ENCODE peak calls at places on chromosomes 7 and 10, in six cellular contexts. One of them, this sample, is unnamed.

GRCh38 chr10:119346063-119346835 is 138.9 kb downstream of the GRK5 start:
- DNase-seq in breast epithelium: no peak
- DNase-seq in astrocyte of the spinal cord: no peak
- DNase-seq in DND-41: no peak
- DNase-seq in transverse colon: no peak
- DNase-seq in cardiac muscle cell: no peak
- DNase-seq in this sample: no peak

GRCh38 chr7:105765846-105766245 is 110.6 kb downstream of the ATXN7L1 start:
- DNase-seq in astrocyte of the spinal cord: no peak
- DNase-seq in cardiac muscle cell: no peak
- DNase-seq in transverse colon: no peak
- DNase-seq in breast epithelium: no peak
- DNase-seq in DND-41: no peak
- DNase-seq in this sample: peak; percentile 8

GRCh38 chr7:123122951-123123350 is 76.8 kb downstream of the SLC13A1 start:
- DNase-seq in breast epithelium: no peak
- DNase-seq in cardiac muscle cell: no peak
- DNase-seq in DND-41: no peak
- DNase-seq in transverse colon: no peak
- DNase-seq in astrocyte of the spinal cord: no peak
- DNase-seq in this sample: no peak

GRCh38 chr10:77556990-77557601 is 80.5 kb downstream of the KCNMA1 start:
- DNase-seq in DND-41: no peak
- DNase-seq in transverse colon: no peak
- DNase-seq in breast epithelium: no peak
- DNase-seq in astrocyte of the spinal cord: no peak
- DNase-seq in cardiac muscle cell: no peak
- DNase-seq in this sample: no peak

GRCh38 chr10:126904493-126904806 is 778 bp upstream of the DOCK1 start:
- DNase-seq in cardiac muscle cell: no peak
- DNase-seq in transverse colon: no peak
- DNase-seq in DND-41: no peak
- DNase-seq in astrocyte of the spinal cord: no peak
- DNase-seq in breast epithelium: peak; percentile 52
- DNase-seq in this sample: no peak

GRCh38 chr10:13707156-13707881 is 120.6 kb downstream of the PRPF18 start:
- DNase-seq in transverse colon: peak; percentile 75
- DNase-seq in breast epithelium: peak; percentile 72
- DNase-seq in DND-41: peak; percentile 65
- DNase-seq in astrocyte of the spinal cord: peak; percentile 96
- DNase-seq in cardiac muscle cell: peak; percentile 74
- DNase-seq in this sample: peak; percentile 95

GRCh38 chr10:14282271-14282670 is 48.5 kb downstream of the FRMD4A start:
- DNase-seq in DND-41: no peak
- DNase-seq in cardiac muscle cell: no peak
- DNase-seq in transverse colon: no peak
- DNase-seq in astrocyte of the spinal cord: no peak
- DNase-seq in breast epithelium: no peak
- DNase-seq in this sample: peak; percentile 13

GRCh38 chr7:95608344-95609173 is 12.2 kb upstream of the PDK4 start:
- DNase-seq in astrocyte of the spinal cord: peak; percentile 93
- DNase-seq in breast epithelium: peak; percentile 83
- DNase-seq in cardiac muscle cell: peak; percentile 91
- DNase-seq in transverse colon: peak; percentile 96
- DNase-seq in DND-41: no peak
- DNase-seq in this sample: peak; percentile 99

GRCh38 chr10:63806330-63806729 is 285.1 kb downstream of the REEP3 start:
- DNase-seq in astrocyte of the spinal cord: no peak
- DNase-seq in DND-41: no peak
- DNase-seq in breast epithelium: no peak
- DNase-seq in cardiac muscle cell: no peak
- DNase-seq in transverse colon: no peak
- DNase-seq in this sample: no peak

GRCh38 chr7:118573065-118573464 is 348.6 kb downstream of the ANKRD7 start:
- DNase-seq in astrocyte of the spinal cord: peak; percentile 39
- DNase-seq in DND-41: no peak
- DNase-seq in breast epithelium: no peak
- DNase-seq in cardiac muscle cell: no peak
- DNase-seq in transverse colon: no peak
- DNase-seq in this sample: no peak

GRCh38 chr7:497946-498655 is 21.5 kb downstream of the PDGFA start:
- DNase-seq in breast epithelium: no peak
- DNase-seq in astrocyte of the spinal cord: no peak
- DNase-seq in DND-41: no peak
- DNase-seq in transverse colon: no peak
- DNase-seq in cardiac muscle cell: no peak
- DNase-seq in this sample: no peak

GRCh38 chr10:103847346-103847745 is 8.0 kb downstream of the SH3PXD2A start:
- DNase-seq in astrocyte of the spinal cord: no peak
- DNase-seq in DND-41: no peak
- DNase-seq in transverse colon: no peak
- DNase-seq in cardiac muscle cell: no peak
- DNase-seq in breast epithelium: no peak
- DNase-seq in this sample: no peak

GRCh38 chr7:107779647-107780099 is 23.4 kb downstream of the SLC26A3 start:
- DNase-seq in breast epithelium: no peak
- DNase-seq in cardiac muscle cell: no peak
- DNase-seq in astrocyte of the spinal cord: no peak
- DNase-seq in DND-41: no peak
- DNase-seq in transverse colon: peak; percentile 47
- DNase-seq in this sample: no peak

GRCh38 chr10:128178319-128178937 is 52.2 kb upstream of the MKI67 start:
- DNase-seq in transverse colon: peak; percentile 24
- DNase-seq in DND-41: peak; percentile 73
- DNase-seq in cardiac muscle cell: peak; percentile 38
- DNase-seq in breast epithelium: no peak
- DNase-seq in astrocyte of the spinal cord: no peak
- DNase-seq in this sample: peak; percentile 14

GRCh38 chr10:62853710-62854109 is 37.5 kb upstream of the EGR2 start:
- DNase-seq in breast epithelium: no peak
- DNase-seq in cardiac muscle cell: no peak
- DNase-seq in transverse colon: no peak
- DNase-seq in astrocyte of the spinal cord: no peak
- DNase-seq in DND-41: no peak
- DNase-seq in this sample: peak; percentile 47

GRCh38 chr7:137539111-137539715 is 195.7 kb upstream of the PTN start:
- DNase-seq in breast epithelium: no peak
- DNase-seq in transverse colon: no peak
- DNase-seq in DND-41: no peak
- DNase-seq in cardiac muscle cell: no peak
- DNase-seq in astrocyte of the spinal cord: peak; percentile 92
- DNase-seq in this sample: peak; percentile 88

GRCh38 chr7:136869006-136869961 is 832 bp downstream of the CHRM2 start:
- DNase-seq in astrocyte of the spinal cord: peak; percentile 41
- DNase-seq in transverse colon: no peak
- DNase-seq in cardiac muscle cell: peak; percentile 49
- DNase-seq in DND-41: no peak
- DNase-seq in breast epithelium: no peak
- DNase-seq in this sample: no peak

GRCh38 chr7:128167316-128167691 is 73.8 kb upstream of the LEP start:
- DNase-seq in astrocyte of the spinal cord: peak; percentile 77
- DNase-seq in transverse colon: peak; percentile 11
- DNase-seq in breast epithelium: no peak
- DNase-seq in cardiac muscle cell: peak; percentile 82
- DNase-seq in DND-41: no peak
- DNase-seq in this sample: peak; percentile 68

GRCh38 chr10:97428572-97428981 is 2.6 kb downstream of the PGAM1 start:
- DNase-seq in transverse colon: no peak
- DNase-seq in astrocyte of the spinal cord: no peak
- DNase-seq in breast epithelium: no peak
- DNase-seq in cardiac muscle cell: no peak
- DNase-seq in DND-41: no peak
- DNase-seq in this sample: peak; percentile 52
- H3K4me3 ChIP-seq in transverse colon: no peak overlapping the region
- H3K4me3 ChIP-seq in astrocyte of the spinal cord: peak overlapping the region; percentile 29
- H3K4me3 ChIP-seq in breast epithelium: peak overlapping the region; percentile 78
- H3K4me3 ChIP-seq in cardiac muscle cell: peak overlapping the region; percentile 62
- H3K4me3 ChIP-seq in DND-41: no peak overlapping the region
- H3K4me3 ChIP-seq in this sample: peak overlapping the region; percentile 73

GRCh38 chr7:74272305-74273038 is 16.7 kb upstream of the CLIP2 start:
- DNase-seq in breast epithelium: no peak
- DNase-seq in DND-41: no peak
- DNase-seq in astrocyte of the spinal cord: peak; percentile 95
- DNase-seq in cardiac muscle cell: no peak
- DNase-seq in transverse colon: peak; percentile 69
- DNase-seq in this sample: peak; percentile 96
- TF ChIP-seq CTCF in breast epithelium: no peak
- TF ChIP-seq CTCF in DND-41: no peak
- TF ChIP-seq CTCF in astrocyte of the spinal cord: no peak
- TF ChIP-seq CTCF in cardiac muscle cell: no peak
- TF ChIP-seq CTCF in transverse colon: no peak
- TF ChIP-seq CTCF in this sample: no peak

GRCh38 chr7:73436031-73436929 is 2.7 kb downstream of the FZD9 start:
- DNase-seq in DND-41: no peak
- DNase-seq in astrocyte of the spinal cord: peak; percentile 28
- DNase-seq in breast epithelium: no peak
- DNase-seq in cardiac muscle cell: no peak
- DNase-seq in transverse colon: no peak
- DNase-seq in this sample: no peak
- H3K4me3 ChIP-seq in DND-41: no peak overlapping the region
- H3K4me3 ChIP-seq in astrocyte of the spinal cord: no peak overlapping the region
- H3K4me3 ChIP-seq in breast epithelium: no peak overlapping the region
- H3K4me3 ChIP-seq in cardiac muscle cell: no peak overlapping the region
- H3K4me3 ChIP-seq in transverse colon: no peak overlapping the region
- H3K4me3 ChIP-seq in this sample: no peak overlapping the region

GRCh38 chr7:150370612-150371071 is 2.0 kb downstream of the REPIN1 start:
- DNase-seq in cardiac muscle cell: no peak
- DNase-seq in astrocyte of the spinal cord: peak; percentile 62
- DNase-seq in breast epithelium: no peak
- DNase-seq in DND-41: peak; percentile 64
- DNase-seq in transverse colon: no peak
- DNase-seq in this sample: no peak
- TF ChIP-seq CTCF in cardiac muscle cell: no peak
- TF ChIP-seq CTCF in astrocyte of the spinal cord: no peak
- TF ChIP-seq CTCF in breast epithelium: no peak
- TF ChIP-seq CTCF in DND-41: no peak
- TF ChIP-seq CTCF in transverse colon: no peak
- TF ChIP-seq CTCF in this sample: no peak

GRCh38 chr10:84289521-84290200 is 38.7 kb upstream of the CCSER2 start:
- DNase-seq in astrocyte of the spinal cord: no peak
- DNase-seq in DND-41: no peak
- DNase-seq in cardiac muscle cell: no peak
- DNase-seq in transverse colon: no peak
- DNase-seq in breast epithelium: no peak
- DNase-seq in this sample: no peak
- H3K4me3 ChIP-seq in astrocyte of the spinal cord: no peak overlapping the region
- H3K4me3 ChIP-seq in DND-41: no peak overlapping the region
- H3K4me3 ChIP-seq in cardiac muscle cell: no peak overlapping the region
- H3K4me3 ChIP-seq in transverse colon: no peak overlapping the region
- H3K4me3 ChIP-seq in breast epithelium: no peak overlapping the region
- H3K4me3 ChIP-seq in this sample: no peak overlapping the region